ENCODE peak calls at places on chromosomes 4 and X, in seven cellular contexts. O, E, J, K, G, F and M are unnamed samples.

GRCh38 chrX:153454901-153455550 is 9.2 kb upstream of the TREX2 start:
- DNase-seq in O (no peak), E (no peak), J (no peak), K (no peak), G (no peak), F (no peak), M (no peak)

GRCh38 chrX:30735839-30736238 is 82.6 kb downstream of the GK start:
- DNase-seq in O (peak; percentile 90), E (peak; percentile 77), J (peak; percentile 62), K (peak; percentile 60), G (peak; percentile 11), F (peak; percentile 81), M (peak; percentile 24)

GRCh38 chr4:70901607-70901983 is 574 bp upstream of the MOB1B start:
- DNase-seq in O (no peak), E (no peak), J (peak; percentile 23), K (no peak), G (no peak), F (no peak), M (no peak)

GRCh38 chr4:148757171-148757570 is 315.0 kb upstream of the NR3C2 start:
- DNase-seq in O (no peak), E (no peak), J (no peak), K (no peak), G (no peak), F (no peak), M (no peak)

GRCh38 chr4:150234246-150234645 is 156.0 kb downstream of the DCLK2 start:
- DNase-seq in O (no peak), E (no peak), J (no peak), K (no peak), G (no peak), F (no peak), M (no peak)

GRCh38 chr4:99572527-99573240 is 1.9 kb upstream of the MTTP start:
- DNase-seq in O (no peak), E (no peak), J (no peak), K (no peak), G (no peak), F (no peak), M (no peak)

GRCh38 chrX:154313147-154313546 is 17.6 kb downstream of the TKTL1 start:
- DNase-seq in O (no peak), E (peak; percentile 46), J (peak; percentile 34), K (no peak), G (no peak), F (peak; percentile 46), M (peak; percentile 28)

GRCh38 chr4:26310264-26310663 is 10.6 kb upstream of the RBPJ start:
- DNase-seq in O (no peak), E (no peak), J (no peak), K (no peak), G (no peak), F (no peak), M (no peak)

GRCh38 chrX:129647588-129648410 is 7.0 kb downstream of the APLN start:
- DNase-seq in O (no peak), E (no peak), J (no peak), K (no peak), G (no peak), F (no peak), M (no peak)

GRCh38 chrX:16023790-16024734 is 99.3 kb upstream of the GRPR start:
- DNase-seq in O (no peak), E (no peak), J (peak; percentile 44), K (no peak), G (no peak), F (no peak), M (no peak)

GRCh38 chrX:53239474-53239873 is 14.5 kb upstream of the KDM5C start:
- DNase-seq in O (peak; percentile 81), E (peak; percentile 23), J (peak; percentile 38), K (no peak), G (no peak), F (peak; percentile 31), M (no peak)

GRCh38 chrX:113802837-113803236 is 781.0 kb upstream of the HTR2C start:
- DNase-seq in O (no peak), E (no peak), J (no peak), K (no peak), G (no peak), F (no peak), M (no peak)

GRCh38 chr4:182192511-182193181 is 50.6 kb upstream of the TENM3 start:
- DNase-seq in O (no peak), E (no peak), J (no peak), K (no peak), G (no peak), F (no peak), M (no peak)